ENCODE peak calls at places on chromosome 22, in four cellular contexts. K is retina, X is endothelial cell of umbilical vein, P is aorta. R is an unnamed sample.

GRCh38 chr22:47065756-47066615 is 303.5 kb downstream of the TBC1D22A start:
- DNase-seq in K (no peak), X (peak; percentile 52), P (peak; percentile 60), R (no peak)

GRCh38 chr22:47245286-47245685 is 482.8 kb downstream of the TBC1D22A start:
- DNase-seq in K (no peak), X (no peak), P (no peak), R (no peak)

GRCh38 chr22:50051930-50052329 is 6.2 kb downstream of the TTLL8 start:
- DNase-seq in K (no peak), X (no peak), P (peak; percentile 54), R (no peak)

GRCh38 chr22:24564376-24565058 is 8.7 kb downstream of the SNRPD3 start:
- DNase-seq in K (no peak), X (no peak), P (peak; percentile 17), R (no peak)

GRCh38 chr22:49212002-49212401 is 615.7 kb downstream of the BRD1 start:
- DNase-seq in K (no peak), X (no peak), P (peak; percentile 38), R (no peak)

GRCh38 chr22:35678836-35679235 is 30.6 kb downstream of the APOL6 start:
- DNase-seq in K (no peak), X (no peak), P (no peak), R (no peak)

GRCh38 chr22:38578505-38578904 is 8.5 kb upstream of the DMC1 start:
- DNase-seq in K (no peak), X (no peak), P (no peak), R (no peak)

GRCh38 chr22:44172370-44173108 is 8.2 kb upstream of the PARVG start:
- DNase-seq in K (no peak), X (no peak), P (peak; percentile 82), R (no peak)

GRCh38 chr22:36350751-36351594 is 36.8 kb downstream of the MYH9 start:
- DNase-seq in K (peak; percentile 45), X (peak; percentile 56), P (no peak), R (no peak)

GRCh38 chr22:32700186-32700882 is 101.2 kb upstream of the TIMP3 start:
- DNase-seq in K (no peak), X (no peak), P (no peak), R (no peak)

GRCh38 chr22:16964366-16964765 is 43.7 kb downstream of the GAB4 start:
- DNase-seq in K (no peak), X (no peak), P (no peak), R (no peak)

GRCh38 chr22:22710719-22711531 is 66.5 kb downstream of the GGTLC2 start:
- DNase-seq in K (peak; percentile 59), X (peak; percentile 41), P (peak; percentile 85), R (no peak)

GRCh38 chr22:47626428-47627390 is 864.3 kb downstream of the TBC1D22A start:
- DNase-seq in K (no peak), X (no peak), P (no peak), R (no peak)

GRCh38 chr22:47165998-47166397 is 403.5 kb downstream of the TBC1D22A start:
- DNase-seq in K (no peak), X (no peak), P (peak; percentile 47), R (no peak)

R was measured in H1.